ENCODE peak calls at places on chromosomes 6 and 20, in four cellular contexts. F is stomach, Z is breast epithelium, J is spleen. P is an unnamed sample.

GRCh38 chr20:46695888-46696287 is 6.6 kb upstream of the TP53RK start:
- DNase-seq in J (no peak), Z (no peak), F (no peak), P (no peak)

GRCh38 chr6:125193208-125193607 is 39.6 kb downstream of the TPD52L1 start:
- DNase-seq in F (no peak), J (no peak), Z (no peak), P (no peak)

GRCh38 chr6:137497722-137498463 is 3.7 kb upstream of the OLIG3 start:
- DNase-seq in J (no peak), Z (no peak), F (no peak), P (no peak)

GRCh38 chr20:33236351-33236750 is 555 bp downstream of the BPIFA1 start:
- DNase-seq in J (no peak), Z (no peak), F (no peak), P (no peak)

GRCh38 chr6:31725502-31726350 is 2.6 kb downstream of the MPIG6B start:
- DNase-seq in Z (no peak), F (no peak), J (peak; percentile 56), P (no peak)

GRCh38 chr6:70280462-70280861 is 22.4 kb downstream of the COL9A1 start:
- DNase-seq in J (peak; percentile 54), Z (no peak), F (no peak), P (no peak)

GRCh38 chr20:48783533-48784272 is 44.1 kb downstream of the PREX1 start:
- DNase-seq in J (no peak), F (no peak), Z (no peak), P (no peak)

GRCh38 chr6:119234457-119234856 is 115.1 kb downstream of the MAN1A1 start:
- DNase-seq in J (no peak), Z (no peak), F (no peak), P (no peak)

GRCh38 chr6:132334517-132334876 is 66.8 kb downstream of the MOXD1 start:
- DNase-seq in Z (no peak), F (no peak), J (no peak), P (no peak)

GRCh38 chr6:137903933-137904821 is 37.1 kb downstream of the TNFAIP3 start:
- DNase-seq in J (no peak), F (no peak), Z (no peak), P (no peak)

GRCh38 chr6:109482913-109483743 is at the start of gene ZBTB24:
- DNase-seq in Z (peak; percentile 89), F (peak; percentile 93), J (peak; percentile 99), P (peak; percentile 70)
- TF ChIP-seq POLR2A in Z (no peak), F (no peak), J (no peak), P (peak; percentile 68)

GRCh38 chr6:34236423-34237315 is at the start of gene HMGA1:
- DNase-seq in Z (peak; percentile 86), F (peak; percentile 92), J (peak; percentile 98), P (peak; percentile 96)

GRCh38 chr6:34239240-34239825 is 2.7 kb downstream of the HMGA1 start:
- DNase-seq in Z (no peak), F (no peak), J (peak; percentile 25), P (peak; percentile 3)

GRCh38 chr6:34238507-34239239 is 2.0 kb downstream of the HMGA1 start:
- DNase-seq in F (no peak), J (peak; percentile 80), Z (no peak), P (peak; percentile 19)

GRCh38 chr6:34237316-34237721 is 646 bp downstream of the HMGA1 start:
- DNase-seq in Z (no peak), J (no peak), F (no peak), P (peak; percentile 40)

GRCh38 chr6:34237722-34238506 is 1.2 kb downstream of the HMGA1 start:
- DNase-seq in J (peak; percentile 93), F (no peak), Z (no peak), P (peak; percentile 48)
- TF ChIP-seq POLR2A in J (no peak), F (no peak), Z (no peak), P (no peak)

GRCh38 chr20:34955232-34956040 is at the start of the genes GSS and MYH7B:
- DNase-seq in J (peak; percentile 99), Z (peak; percentile 97), F (peak; percentile 100), P (peak; percentile 94)
- TF ChIP-seq POLR2A in J (no peak), Z (peak; percentile 72), F (peak; percentile 47), P (peak; percentile 91)

GRCh38 chr6:43180058-43180457 is 1.9 kb upstream of the CUL9 start:
- DNase-seq in F (no peak), Z (no peak), J (no peak), P (no peak)
- TF ChIP-seq POLR2A in F (no peak), Z (no peak), J (no peak), P (no peak)

DNA sequence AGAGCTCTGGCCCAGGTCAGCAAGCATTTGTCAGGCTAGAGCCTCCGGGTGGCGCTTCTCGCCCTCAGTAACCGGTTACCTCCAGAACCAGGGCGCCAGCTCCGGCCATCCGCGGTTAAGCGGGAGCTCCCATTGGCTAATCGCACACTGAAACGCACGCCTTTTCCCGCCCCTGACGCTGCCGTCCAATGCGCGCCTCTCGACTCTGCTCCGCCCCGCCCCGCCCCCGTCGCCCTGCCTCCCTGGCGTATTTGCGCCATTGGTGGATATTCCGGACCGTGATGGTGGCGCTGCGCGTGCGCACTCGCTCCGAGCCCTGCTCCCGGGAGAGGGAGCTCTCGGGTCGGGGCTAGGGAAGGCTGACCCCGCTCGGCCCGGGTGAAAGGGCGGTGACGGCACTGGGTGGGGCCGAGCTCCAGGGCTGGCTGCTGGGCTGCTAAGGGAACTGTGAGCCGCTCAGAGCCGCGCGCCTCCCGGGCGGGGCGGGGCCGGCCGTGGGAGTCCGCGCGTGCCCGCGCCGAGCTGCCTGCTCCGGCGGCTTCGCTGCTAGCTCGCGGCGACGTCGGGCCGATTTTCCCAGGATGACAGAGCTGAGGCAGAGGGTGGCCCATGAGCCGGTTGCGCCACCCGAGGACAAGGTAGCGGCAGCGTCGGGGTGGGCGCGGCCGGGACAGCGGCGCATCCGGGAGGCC is at the start of gene CDS2:
- DNase-seq in Z (peak; percentile 100), F (peak; percentile 100), J (peak; percentile 100), P (peak; percentile 94)
- TF ChIP-seq POLR2A in Z (peak; percentile 13), F (no peak), J (no peak), P (peak; percentile 86)

GRCh38 chr6:43310137-43310536 is 1.5 kb upstream of the CRIP3 start:
- DNase-seq in J (no peak), F (no peak), Z (no peak), P (no peak)

GRCh38 chr6:43308990-43309477 is 408 bp upstream of the CRIP3 start:
- DNase-seq in Z (no peak), J (no peak), F (no peak), P (no peak)

GRCh38 chr6:43307451-43308100 is 1.1 kb downstream of the CRIP3 start:
- DNase-seq in J (peak; percentile 79), Z (no peak), F (no peak), P (no peak)

GRCh38 chr6:43306086-43306485 is 2.5 kb downstream of the CRIP3 start:
- DNase-seq in F (no peak), Z (no peak), J (no peak), P (no peak)

DNA sequence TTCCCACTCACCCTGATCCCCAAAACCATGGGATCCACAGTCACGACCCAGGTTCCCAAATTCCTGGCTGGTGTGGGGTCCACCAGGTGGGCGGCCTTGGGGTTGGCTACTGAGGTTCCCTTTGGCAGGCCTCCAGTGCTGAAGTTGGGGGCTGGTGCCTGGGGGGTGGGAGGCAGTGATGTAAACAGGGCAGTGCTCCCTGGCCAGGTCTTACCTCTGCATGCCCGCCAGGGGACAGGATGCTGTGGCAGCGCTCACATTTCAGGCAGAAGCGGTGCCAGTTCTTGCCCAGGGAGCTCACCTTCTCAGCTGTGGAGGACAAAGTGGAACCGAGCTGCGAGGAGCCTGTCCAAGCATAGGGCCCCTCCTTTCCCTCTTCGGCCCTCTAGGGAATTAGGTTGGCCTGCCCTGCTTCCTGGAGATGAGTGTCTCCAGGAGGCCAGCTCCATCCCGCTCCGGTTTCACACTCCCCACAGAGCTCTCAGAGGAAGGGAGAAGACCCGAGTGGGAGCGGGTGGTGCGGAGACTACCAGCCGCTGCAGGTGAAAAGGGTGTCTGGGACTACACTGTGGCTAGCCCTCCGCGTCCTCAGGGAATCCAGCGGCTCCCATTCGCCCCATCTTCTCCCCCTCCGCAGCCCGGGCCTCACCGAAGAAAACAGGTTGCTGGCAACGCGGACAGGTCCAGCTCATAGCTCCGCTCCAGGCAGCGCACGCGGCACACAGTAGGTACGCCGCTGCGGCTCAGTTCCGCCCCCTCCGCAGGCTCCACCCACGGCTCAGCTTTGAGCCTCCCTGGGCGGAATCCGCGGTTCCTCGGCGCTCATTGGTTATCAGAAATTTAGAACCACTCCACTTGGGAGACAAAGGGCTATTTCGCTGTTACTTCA is at the start of gene CRIP3:
- DNase-seq in J (peak; percentile 89), F (peak; percentile 34), Z (no peak), P (no peak)
- TF ChIP-seq POLR2A in J (no peak), F (no peak), Z (no peak), P (no peak)

GRCh38 chr6:35089216-35089934 is 51.8 kb downstream of the TCP11 start:
- DNase-seq in J (no peak), Z (no peak), F (peak; percentile 22), P (no peak)

GRCh38 chr6:35092362-35093117 is 48.6 kb downstream of the TCP11 start:
- DNase-seq in J (no peak), F (no peak), Z (no peak), P (no peak)

GRCh38 chr6:35091353-35092083 is 49.6 kb downstream of the TCP11 start:
- DNase-seq in Z (no peak), J (no peak), F (peak; percentile 24), P (no peak)

GRCh38 chr6:35089935-35090505 is 51.1 kb downstream of the TCP11 start:
- DNase-seq in J (no peak), Z (no peak), F (peak; percentile 17), P (peak; percentile 34)

DNA sequence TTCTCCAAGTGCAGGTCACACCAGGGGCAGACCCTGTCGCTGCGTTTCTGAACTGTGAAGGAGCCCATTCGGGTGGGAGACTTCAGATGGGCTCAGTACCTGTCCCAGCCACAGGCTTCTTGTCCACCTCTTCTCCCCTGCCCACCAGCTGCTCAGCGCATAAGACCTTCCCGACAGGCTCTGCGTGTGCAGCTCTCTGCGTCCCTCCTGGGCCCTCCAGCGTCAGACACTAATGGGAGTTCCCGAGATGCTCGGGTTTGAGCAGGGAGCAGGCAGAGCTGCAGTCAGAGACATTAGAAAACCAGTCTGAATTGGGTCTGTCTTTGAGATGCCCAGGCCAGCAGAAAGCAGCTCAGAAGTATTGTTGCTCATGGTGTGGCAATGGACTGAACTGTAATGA is 50.4 kb downstream of the TCP11 start:
- DNase-seq in F (peak; percentile 20), Z (no peak), J (peak; percentile 47), P (no peak)
- TF ChIP-seq POLR2A in F (no peak), Z (no peak), J (no peak), P (no peak)

P was measured in H54.